ENCODE peak calls at places on chromosomes 7 and 10, in seven cellular contexts. L is stimulated activated CD4-positive, alpha-beta T cell treated with anti-CD3 and anti-CD28 coated beads, TNF-alpha, amount 100 ng/mL, for 48 hours; Q is T-cell; C is H4; B is iPS-NIHi11; M is CD8-positive, alpha-beta memory T cell; Z is endothelial cell. D is an unnamed sample.

GRCh38 chr10:11153766-11154165 is 136.1 kb downstream of the CELF2 start:
- DNase-seq in B (no peak), Z (no peak), M (no peak), Q (no peak), C (no peak), L (no peak), D (no peak)

GRCh38 chr7:102451371-102452054 is 13.2 kb downstream of the ALKBH4 start:
- DNase-seq in B (peak), L (no peak), C (no peak), Q (no peak), M (no peak), Z (no peak), D (no peak)

GRCh38 chr7:140458191-140458590 is 21.1 kb downstream of the MKRN1 start:
- DNase-seq in Q (no peak), Z (no peak), C (no peak), M (no peak), L (no peak), B (no peak), D (no peak)

GRCh38 chr10:74967850-74968620 is 141.6 kb downstream of the KAT6B start:
- DNase-seq in C (no peak), M (peak), L (no peak), Z (no peak), Q (peak), B (no peak), D (peak)

GRCh38 chr10:101001225-101002035 is 1.8 kb downstream of the LZTS2 start:
- DNase-seq in L (no peak), B (no peak), Z (no peak), Q (no peak), M (no peak), C (peak), D (peak)

GRCh38 chr10:57979986-57980385 is 287.7 kb downstream of the IPMK start:
- DNase-seq in Z (no peak), M (no peak), L (no peak), Q (no peak), C (peak), B (no peak), D (no peak)

GRCh38 chr10:12844796-12845524 is 156.6 kb downstream of the CCDC3 start:
- DNase-seq in Z (no peak), Q (no peak), L (no peak), M (no peak), C (peak), B (peak), D (no peak)

GRCh38 chr7:47617131-47617530 is 35.2 kb upstream of the TNS3 start:
- DNase-seq in M (no peak), C (no peak), L (no peak), Z (no peak), Q (no peak), B (no peak), D (no peak)

GRCh38 chr7:30740417-30741181 is 11.3 kb upstream of the INMT start:
- DNase-seq in M (peak), C (peak), B (peak), L (peak), Q (peak), Z (peak), D (peak)

GRCh38 chr7:139620676-139621344 is 97.3 kb downstream of the CLEC2L start:
- DNase-seq in Q (peak), Z (peak), C (peak), B (peak), M (peak), L (peak), D (no peak)

GRCh38 chr7:137439829-137440433 is 96.4 kb upstream of the PTN start:
- DNase-seq in M (no peak), B (no peak), Z (no peak), L (no peak), C (no peak), Q (no peak), D (no peak)

GRCh38 chr10:97895915-97896314 is 46.3 kb downstream of the GOLGA7B start:
- DNase-seq in L (no peak), C (no peak), Z (no peak), B (no peak), M (no peak), Q (no peak), D (no peak)

GRCh38 chr10:108323274-108323798 is 1158.8 kb upstream of the SORCS1 start:
- DNase-seq in Z (no peak), M (no peak), Q (no peak), B (no peak), L (no peak), C (no peak), D (no peak)

GRCh38 chr7:75638607-75639070 is 100.1 kb downstream of the HIP1 start:
- DNase-seq in M (no peak), B (peak), L (no peak), Q (no peak), C (no peak), Z (peak), D (peak)

GRCh38 chr10:20948723-20949327 is 51.7 kb upstream of the NEBL start:
- DNase-seq in L (no peak), Q (no peak), C (no peak), M (no peak), B (no peak), Z (no peak), D (no peak)

GRCh38 chr7:87934699-87935372 is 785 bp downstream of the ADAM22 start:
- DNase-seq in C (no peak), B (peak), L (no peak), M (peak), Z (peak), Q (no peak), D (peak)

GRCh38 chr7:83468251-83468739 is 180.6 kb downstream of the SEMA3E start:
- DNase-seq in L (no peak), M (no peak), C (peak), Q (peak), B (peak), Z (no peak), D (peak)

GRCh38 chr7:56447864-56448693 is 331.9 kb upstream of the NUPR2 start:
- DNase-seq in Q (no peak), M (no peak), C (peak), Z (no peak), L (no peak), B (no peak), D (no peak)

GRCh38 chr7:86720306-86720705 is 76.6 kb downstream of the GRM3 start:
- DNase-seq in B (no peak), Z (no peak), M (no peak), Q (no peak), C (no peak), L (no peak), D (no peak)

GRCh38 chr7:5469375-5470166 is 45.9 kb upstream of the TNRC18 start:
- DNase-seq in B (no peak), M (no peak), C (no peak), Z (no peak), Q (no peak), L (no peak), D (no peak)

GRCh38 chr7:51034531-51035264 is 252.0 kb upstream of the GRB10 start:
- DNase-seq in B (no peak), M (no peak), C (peak), Q (no peak), Z (no peak), L (no peak), D (no peak)

GRCh38 chr10:68133553-68133952 is 24.3 kb downstream of the MYPN start:
- DNase-seq in M (no peak), B (no peak), Q (no peak), C (no peak), Z (no peak), L (no peak), D (no peak)

GRCh38 chr10:16950686-16951681 is 133.8 kb upstream of the RSU1 start:
- DNase-seq in C (no peak), Q (peak), L (no peak), M (peak), Z (peak), B (peak), D (peak)

GRCh38 chr7:145978769-145979168 is 137.8 kb upstream of the CNTNAP2 start:
- DNase-seq in Z (no peak), Q (no peak), C (peak), L (no peak), M (no peak), B (no peak), D (no peak)

D was measured in putamen.